ENCODE peak calls at places on chromosomes 16 and 17, in nine cellular contexts. H is transverse colon, O is GM12878, Z is vagina, D is HCT116, E is prostate gland, G is Panc1, J is HepG2, Q is stomach. F is an unnamed sample. For H3K27me3 and H3K9me3, the result is how much of the 10 kb centered on the place peaks cover.

GRCh38 chr17:50164697-50164988 is 1.2 kb upstream of the SGCA start:
- DNase-seq in H (no peak), O (no peak), Z (no peak), D (no peak), E (no peak), G (no peak), J (no peak), Q (no peak), F (no peak)

GRCh38 chr17:27533874-27534815 is 77.9 kb downstream of the KSR1 start:
- DNase-seq in H (peak), O (no peak), Z (no peak), D (no peak), E (no peak), G (no peak), J (no peak), Q (no peak), F (no peak)

GRCh38 chr17:74485841-74486240 is 19.4 kb downstream of the CD300A start:
- DNase-seq in H (no peak), O (no peak), Z (peak), D (no peak), E (no peak), G (no peak), J (no peak), Q (peak), F (no peak)

GRCh38 chr16:88762258-88762870 is 22.7 kb downstream of the PIEZO1 start:
- DNase-seq in H (no peak), O (no peak), Z (no peak), D (no peak), E (no peak), G (no peak), J (no peak), Q (no peak), F (no peak)

GRCh38 chr16:79776243-79776884 is 175.8 kb upstream of the MAF start:
- DNase-seq in H (peak), O (no peak), Z (no peak), D (no peak), E (peak), G (no peak), J (no peak), Q (no peak), F (no peak)

GRCh38 chr16:1078579-1079021 is 6.1 kb downstream of the SSTR5 start:
- DNase-seq in H (peak), O (no peak), Z (no peak), D (no peak), E (peak), G (peak), J (peak), Q (peak), F (peak)

GRCh38 chr16:29025735-29026134 is 40.9 kb downstream of the LAT start:
- DNase-seq in H (no peak), O (no peak), Z (no peak), D (no peak), E (no peak), G (no peak), J (no peak), Q (no peak), F (no peak)

GRCh38 chr17:41284043-41284442 is 8.5 kb downstream of the KRTAP9-7 start:
- DNase-seq in H (no peak), O (no peak), Z (no peak), D (no peak), E (no peak), G (no peak), J (peak), Q (no peak), F (no peak)

GRCh38 chr16:1770328-1771071 is 843 bp downstream of the NME3 start:
- DNase-seq in H (peak), O (no peak), Z (no peak), D (peak), E (peak), G (no peak), J (no peak), Q (peak), F (peak)

GRCh38 chr17:40535924-40536717 is 29.2 kb downstream of the CCR7 start:
- DNase-seq in H (no peak), O (no peak), Z (no peak), D (no peak), E (no peak), G (no peak), J (no peak), Q (no peak), F (peak)

GRCh38 chr17:7993972-7994589 is 8.3 kb upstream of the GUCY2D start:
- DNase-seq in H (no peak), O (no peak), Z (no peak), D (no peak), E (no peak), G (no peak), J (no peak), Q (no peak), F (no peak)

GRCh38 chr17:63316100-63316499 is 130.0 kb downstream of the CYB561 start:
- DNase-seq in H (no peak), O (no peak), Z (no peak), D (no peak), E (no peak), G (no peak), J (no peak), Q (no peak), F (no peak)

GRCh38 chr16:87602005-87602790 is at the start of gene JPH3:
- DNase-seq in H (no peak), O (no peak), Z (no peak), D (no peak), E (no peak), G (no peak), J (no peak), Q (no peak), F (no peak)

GRCh38 chr16:89344314-89344828 is 126.9 kb downstream of the ZNF778 start:
- DNase-seq in H (no peak), O (no peak), Z (no peak), D (no peak), E (no peak), G (no peak), J (no peak), Q (no peak), F (no peak)

GRCh38 chr17:16158721-16159120 is 56.6 kb downstream of the NCOR1 start:
- DNase-seq in H (no peak), O (no peak), Z (no peak), D (no peak), E (no peak), G (no peak), J (no peak), Q (no peak), F (no peak)

GRCh38 chr16:1961651-1962067 is 2.3 kb downstream of the NDUFB10 start:
- DNase-seq in H (no peak), O (no peak), Z (no peak), D (no peak), E (no peak), G (no peak), J (peak), Q (no peak), F (no peak)

GRCh38 chr17:16932156-16932555 is 39.8 kb downstream of the TNFRSF13B start:
- DNase-seq in H (no peak), O (no peak), Z (no peak), D (no peak), E (no peak), G (no peak), J (no peak), Q (no peak), F (no peak)

GRCh38 chr16:8959921-8960787 is 3.6 kb downstream of the USP7 start:
- DNase-seq in H (no peak), O (no peak), Z (no peak), D (no peak), E (no peak), G (no peak), J (peak), Q (no peak), F (no peak)

GRCh38 chr17:40530988-40531971 is 29.9 kb upstream of the TNS4 start:
- DNase-seq in H (no peak), O (peak), Z (no peak), D (no peak), E (no peak), G (no peak), J (no peak), Q (no peak), F (no peak)

GRCh38 chr17:70168979-70169706 is at the start of gene KCNJ2:
- DNase-seq in H (peak), O (no peak), Z (no peak), D (no peak), E (peak), G (no peak), J (peak), Q (peak), F (peak)

GRCh38 chr17:48162946-48163506 is 55.5 kb downstream of the SNX11 start:
- DNase-seq in H (peak), O (no peak), Z (no peak), D (no peak), E (no peak), G (no peak), J (peak), Q (peak), F (no peak)

GRCh38 chr16:10922328-10923145 is 19.7 kb downstream of the DEXI start:
- DNase-seq in H (no peak), O (no peak), Z (no peak), D (no peak), E (no peak), G (no peak), J (peak), Q (no peak), F (peak)

GRCh38 chr17:61393904-61394629 is 5.6 kb upstream of the TBX2 start:
- DNase-seq in H (no peak), O (no peak), Z (no peak), D (no peak), E (no peak), G (no peak), J (peak), Q (no peak), F (no peak)

GRCh38 chr17:39841202-39841601 is 22.9 kb downstream of the IKZF3 start:
- DNase-seq in H (no peak), O (no peak), Z (no peak), D (no peak), E (no peak), G (no peak), J (no peak), Q (no peak), F (no peak)

GRCh38 chr16:55842369-55843104 is 9.6 kb upstream of the CES1 start:
- DNase-seq in H (no peak), O (no peak), Z (no peak), D (peak), E (peak), G (peak), J (peak), Q (no peak), F (no peak)

GRCh38 chr17:59825533-59826316 is 67.0 kb downstream of the TUBD1 start:
- DNase-seq in H (no peak), O (no peak), Z (no peak), D (no peak), E (no peak), G (no peak), J (no peak), Q (no peak), F (no peak)

GRCh38 chr16:65118866-65119265 is 3.0 kb downstream of the CDH11 start:
- DNase-seq in H (no peak), O (no peak), Z (no peak), D (no peak), E (no peak), G (no peak), J (no peak), Q (no peak), F (no peak)

GRCh38 chr17:66885417-66885816 is 50.5 kb downstream of the CACNG5 start:
- DNase-seq in H (no peak), O (no peak), Z (no peak), D (no peak), E (no peak), G (no peak), J (no peak), Q (no peak), F (no peak)

GRCh38 chr16:30662449-30662848 is 4.2 kb downstream of the FBRS start:
- DNase-seq in H (no peak), O (no peak), Z (no peak), D (no peak), E (no peak), G (no peak), J (no peak), Q (no peak), F (no peak)

GRCh38 chr17:2264023-2264860 is 39.3 kb downstream of the SMG6 start:
- DNase-seq in H (no peak), O (no peak), Z (no peak), D (no peak), E (no peak), G (no peak), J (no peak), Q (no peak), F (no peak)

GRCh38 chr17:2263183-2263954 is 40.2 kb downstream of the SMG6 start:
- DNase-seq in H (no peak), O (no peak), Z (no peak), D (no peak), E (no peak), G (no peak), J (no peak), Q (no peak), F (no peak)

GRCh38 chr17:2266865-2267228 is 36.7 kb downstream of the SMG6 start:
- DNase-seq in H (no peak), O (no peak), Z (no peak), D (no peak), E (no peak), G (no peak), J (no peak), Q (no peak), F (no peak)

GRCh38 chr17:2266045-2266864 is 37.3 kb downstream of the SMG6 start:
- DNase-seq in H (peak), O (peak), Z (no peak), D (no peak), E (no peak), G (no peak), J (no peak), Q (peak), F (no peak)

DNA sequence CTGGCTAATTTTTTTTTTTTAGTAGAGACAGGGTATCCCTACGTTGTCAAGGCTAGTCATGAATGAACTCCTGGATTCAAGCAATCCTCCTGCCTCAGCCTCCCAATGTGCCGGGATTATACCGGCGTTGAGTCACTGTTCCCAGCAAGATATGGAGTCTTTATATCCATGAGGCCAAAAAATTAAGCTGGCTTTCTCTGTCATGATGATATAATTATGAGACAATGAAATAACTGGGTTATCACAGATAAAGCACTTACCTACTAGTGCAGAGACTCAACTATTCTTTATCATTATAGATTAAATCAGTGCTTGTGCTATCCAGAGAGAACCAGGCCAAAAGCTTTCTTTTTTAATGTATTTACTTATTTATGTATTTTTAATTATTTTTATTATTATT is 36.2 kb downstream of the SMG6 start:
- DNase-seq in H (no peak), O (no peak), Z (no peak), D (no peak), E (no peak), G (no peak), J (no peak), Q (no peak), F (no peak)
- TF ChIP-seq POLR2AphosphoS5 in H (no peak), O (no peak), Z (no peak), D (no peak), E (no peak), G (no peak), J (no peak), Q (no peak), F (no peak)

GRCh38 chr16:86395477-86395876 is 114.8 kb upstream of the FOXF1 start:
- DNase-seq in H (no peak), O (no peak), Z (no peak), D (no peak), E (no peak), G (no peak), J (no peak), Q (no peak), F (no peak)
- H3K27me3 ChIP-seq in H (under half), O (under half), Z (under half), D (under half), E (under half), G (under half), J (under half), Q (under half), F (under half)

DNA sequence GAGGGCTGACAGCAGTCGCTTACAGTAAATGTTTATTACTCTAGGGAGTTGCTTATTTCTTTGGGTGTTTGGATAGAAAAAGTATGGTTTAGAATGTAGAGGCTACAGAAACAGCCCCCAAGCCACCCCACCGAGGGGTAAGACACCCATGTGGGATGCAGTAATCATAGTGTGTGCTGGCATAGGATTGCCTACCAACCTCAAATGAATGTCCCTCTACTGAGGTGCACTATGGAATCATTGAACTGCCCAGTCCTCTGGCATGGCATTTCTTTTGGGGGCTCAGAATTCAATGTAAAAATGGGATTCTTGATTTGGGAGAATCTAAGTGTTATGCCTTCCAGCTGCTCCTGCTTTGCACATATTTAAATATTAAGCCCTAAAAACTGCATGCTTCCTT is 46.8 kb downstream of the ZNF267 start:
- DNase-seq in H (no peak), O (no peak), Z (no peak), D (no peak), E (no peak), G (no peak), J (no peak), Q (no peak), F (no peak)
- H3K9me3 ChIP-seq in H (half or more), O (under half), Z (half or more), D (under half), E (under half), G (half or more), J (half or more), Q (half or more), F (half or more)

DNA sequence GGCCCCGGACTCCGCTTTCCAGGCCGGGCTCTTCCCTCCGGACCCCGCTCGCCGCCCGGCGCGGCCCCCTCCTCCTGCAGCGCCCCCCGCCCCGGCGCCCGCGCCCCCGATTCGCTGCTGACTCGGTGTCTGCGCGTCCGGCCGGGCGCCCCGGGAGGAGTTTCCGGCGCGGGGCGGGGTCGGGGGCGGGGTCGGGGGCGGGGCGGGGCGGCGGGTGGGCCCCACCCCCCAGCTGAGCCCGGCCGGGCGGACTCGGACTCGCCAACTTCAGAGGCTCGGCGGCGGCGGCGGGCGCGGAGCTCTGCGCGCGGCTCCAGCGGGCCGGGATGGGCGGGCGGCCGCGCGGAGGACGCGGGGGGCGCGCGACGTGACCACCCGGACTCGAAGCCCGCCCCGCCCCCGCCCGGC is at the start of gene METRNL:
- DNase-seq in H (peak), O (no peak), Z (no peak), D (no peak), E (peak), G (no peak), J (no peak), Q (peak), F (peak)
- TF ChIP-seq POLR2AphosphoS5 in H (peak), O (no peak), Z (no peak), D (peak), E (peak), G (peak), J (no peak), Q (peak), F (peak)

DNA sequence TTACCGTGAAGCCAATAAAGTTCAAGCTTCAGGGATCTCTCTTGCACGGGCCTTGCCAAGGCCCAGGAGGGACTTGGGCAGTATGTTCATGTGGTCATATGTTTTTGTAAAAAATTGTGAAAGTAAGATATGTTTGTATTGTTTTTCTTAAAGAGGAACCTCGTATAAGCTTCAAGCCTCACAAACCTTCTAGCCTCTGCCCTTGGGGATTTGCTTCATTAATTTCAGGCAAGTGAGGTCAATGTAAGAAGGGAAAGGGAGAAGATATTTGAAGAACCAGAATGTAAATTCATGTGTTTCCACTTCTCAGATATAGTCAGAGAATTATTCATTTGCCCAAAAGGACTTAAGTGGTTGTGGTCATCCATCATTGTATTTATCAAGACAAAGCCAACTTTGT is 6.1 kb downstream of the SSTR2 start:
- DNase-seq in H (no peak), O (no peak), Z (no peak), D (no peak), E (no peak), G (no peak), J (no peak), Q (no peak), F (no peak)
- H3K27me3 ChIP-seq in H (under half), O (under half), Z (under half), D (under half), E (under half), G (under half), J (under half), Q (under half), F (under half)

GRCh38 chr17:81393684-81394376 is 1.4 kb upstream of the BAHCC1 start:
- DNase-seq in H (peak), O (peak), Z (no peak), D (peak), E (peak), G (peak), J (peak), Q (peak), F (peak)

GRCh38 chr17:81395600-81396277 is 482 bp downstream of the BAHCC1 start:
- DNase-seq in H (no peak), O (no peak), Z (no peak), D (no peak), E (no peak), G (no peak), J (no peak), Q (no peak), F (no peak)

GRCh38 chr17:81394831-81395599 is at the start of gene BAHCC1:
- DNase-seq in H (peak), O (no peak), Z (peak), D (peak), E (peak), G (peak), J (peak), Q (peak), F (peak)

GRCh38 chr17:81392909-81393654 is 2.2 kb upstream of the BAHCC1 start:
- DNase-seq in H (no peak), O (no peak), Z (no peak), D (no peak), E (no peak), G (no peak), J (no peak), Q (no peak), F (no peak)

GRCh38 chr17:81394377-81394747 is 895 bp upstream of the BAHCC1 start:
- DNase-seq in H (no peak), O (no peak), Z (no peak), D (no peak), E (no peak), G (no peak), J (no peak), Q (no peak), F (no peak)
- H3K9me3 ChIP-seq in H (under half), O (under half), Z (under half), D (under half), E (under half), G (under half), J (under half), Q (under half), F (under half)